ENCODE peak calls at places on chromosomes 11 and 22, in five cellular contexts. One of them, this sample, is unnamed.
A peak's percentile ranks its signal among the peaks of the same experiment; 100 is the strongest.

GRCh38 chr11:61730222-61730994 is 22.0 kb upstream of the MYRF start:
- DNase-seq in Karpas-422: no peak
- DNase-seq in fibroblast of lung: no peak
- DNase-seq in MM.1S: no peak
- DNase-seq in IMR-90: no peak
- DNase-seq in this sample: peak; percentile 100

GRCh38 chr11:7578276-7578955 is 64.6 kb downstream of the PPFIBP2 start:
- DNase-seq in MM.1S: no peak
- DNase-seq in fibroblast of lung: no peak
- DNase-seq in IMR-90: no peak
- DNase-seq in Karpas-422: no peak
- DNase-seq in this sample: peak; percentile 67

GRCh38 chr11:103808246-103808645 is 228.2 kb upstream of the DDI1 start:
- DNase-seq in IMR-90: peak; percentile 27
- DNase-seq in fibroblast of lung: peak; percentile 64
- DNase-seq in MM.1S: no peak
- DNase-seq in Karpas-422: no peak
- DNase-seq in this sample: no peak

GRCh38 chr22:37731804-37732471 is 35.1 kb downstream of the TRIOBP start:
- DNase-seq in fibroblast of lung: no peak
- DNase-seq in Karpas-422: peak; percentile 70
- DNase-seq in IMR-90: no peak
- DNase-seq in MM.1S: no peak
- DNase-seq in this sample: no peak

GRCh38 chr22:26977741-26978140 is 320.4 kb downstream of the MIAT start:
- DNase-seq in Karpas-422: no peak
- DNase-seq in IMR-90: no peak
- DNase-seq in MM.1S: peak; percentile 20
- DNase-seq in fibroblast of lung: peak; percentile 24
- DNase-seq in this sample: no peak

GRCh38 chr11:96335389-96335788 is 7.6 kb downstream of the MAML2 start:
- DNase-seq in IMR-90: peak; percentile 52
- DNase-seq in Karpas-422: no peak
- DNase-seq in MM.1S: no peak
- DNase-seq in fibroblast of lung: no peak
- DNase-seq in this sample: no peak

GRCh38 chr11:30487200-30487898 is 98.8 kb downstream of the MPPED2 start:
- DNase-seq in IMR-90: peak; percentile 40
- DNase-seq in MM.1S: no peak
- DNase-seq in Karpas-422: no peak
- DNase-seq in fibroblast of lung: no peak
- DNase-seq in this sample: no peak

GRCh38 chr22:29689872-29690213 is 30.0 kb upstream of the CABP7 start:
- DNase-seq in IMR-90: peak; percentile 55
- DNase-seq in Karpas-422: peak; percentile 76
- DNase-seq in MM.1S: peak; percentile 22
- DNase-seq in fibroblast of lung: peak; percentile 46
- DNase-seq in this sample: peak; percentile 16

GRCh38 chr22:27223317-27224177 is 566.2 kb downstream of the MIAT start:
- DNase-seq in MM.1S: no peak
- DNase-seq in IMR-90: peak; percentile 89
- DNase-seq in fibroblast of lung: peak; percentile 100
- DNase-seq in Karpas-422: no peak
- DNase-seq in this sample: peak; percentile 20

GRCh38 chr11:10792385-10793068 is 16.2 kb downstream of the EIF4G2 start:
- DNase-seq in MM.1S: peak; percentile 79
- DNase-seq in IMR-90: peak; percentile 62
- DNase-seq in Karpas-422: peak; percentile 93
- DNase-seq in fibroblast of lung: peak; percentile 51
- DNase-seq in this sample: peak; percentile 85

GRCh38 chr11:95924414-95924760 is 480 bp upstream of the MTMR2 start:
- DNase-seq in MM.1S: no peak
- DNase-seq in IMR-90: peak; percentile 48
- DNase-seq in Karpas-422: peak; percentile 71
- DNase-seq in fibroblast of lung: no peak
- DNase-seq in this sample: peak; percentile 85

GRCh38 chr11:11010624-11011127 is 152.8 kb upstream of the ZBED5 start:
- DNase-seq in IMR-90: peak; percentile 1
- DNase-seq in Karpas-422: no peak
- DNase-seq in fibroblast of lung: peak; percentile 23
- DNase-seq in MM.1S: no peak
- DNase-seq in this sample: no peak

GRCh38 chr22:24091551-24092420 is 80.7 kb downstream of the CABIN1 start:
- DNase-seq in fibroblast of lung: no peak
- DNase-seq in MM.1S: no peak
- DNase-seq in Karpas-422: no peak
- DNase-seq in IMR-90: no peak
- DNase-seq in this sample: no peak

GRCh38 chr11:115806056-115806455 is 301.8 kb upstream of the CADM1 start:
- DNase-seq in Karpas-422: no peak
- DNase-seq in IMR-90: no peak
- DNase-seq in MM.1S: no peak
- DNase-seq in fibroblast of lung: no peak
- DNase-seq in this sample: no peak

GRCh38 chr11:28176231-28176853 is 68.2 kb downstream of the METTL15 start:
- DNase-seq in fibroblast of lung: no peak
- DNase-seq in MM.1S: no peak
- DNase-seq in Karpas-422: no peak
- DNase-seq in IMR-90: no peak
- DNase-seq in this sample: no peak

GRCh38 chr11:31089117-31089516 is 280.4 kb downstream of the DCDC1 start:
- DNase-seq in IMR-90: no peak
- DNase-seq in Karpas-422: no peak
- DNase-seq in fibroblast of lung: no peak
- DNase-seq in MM.1S: no peak
- DNase-seq in this sample: no peak

GRCh38 chr11:88537613-88538012 is 200.1 kb upstream of the CTSC start:
- DNase-seq in fibroblast of lung: no peak
- DNase-seq in Karpas-422: no peak
- DNase-seq in MM.1S: no peak
- DNase-seq in IMR-90: no peak
- DNase-seq in this sample: peak; percentile 50

GRCh38 chr22:34105461-34106062 is 185.3 kb upstream of the LARGE1 start:
- DNase-seq in Karpas-422: peak; percentile 74
- DNase-seq in fibroblast of lung: no peak
- DNase-seq in IMR-90: no peak
- DNase-seq in MM.1S: peak; percentile 16
- DNase-seq in this sample: no peak

GRCh38 chr11:82995754-82996398 is 75.8 kb downstream of the RAB30 start:
- DNase-seq in Karpas-422: no peak
- DNase-seq in MM.1S: peak; percentile 67
- DNase-seq in IMR-90: no peak
- DNase-seq in fibroblast of lung: peak; percentile 80
- DNase-seq in this sample: no peak

GRCh38 chr11:65503606-65503922 is 4.7 kb downstream of the MALAT1 start:
- DNase-seq in fibroblast of lung: no peak
- DNase-seq in MM.1S: no peak
- DNase-seq in IMR-90: peak; percentile 33
- DNase-seq in Karpas-422: peak; percentile 64
- DNase-seq in this sample: no peak

GRCh38 chr11:17542249-17542648 is 2.0 kb downstream of the USH1C start:
- DNase-seq in Karpas-422: no peak
- DNase-seq in fibroblast of lung: no peak
- DNase-seq in MM.1S: no peak
- DNase-seq in IMR-90: no peak
- DNase-seq in this sample: no peak

GRCh38 chr11:18768472-18768901 is 23.1 kb downstream of the PTPN5 start:
- DNase-seq in Karpas-422: peak; percentile 52
- DNase-seq in fibroblast of lung: no peak
- DNase-seq in IMR-90: no peak
- DNase-seq in MM.1S: peak; percentile 79
- DNase-seq in this sample: no peak

GRCh38 chr11:132490976-132491375 is 1041.3 kb downstream of the OPCML start:
- DNase-seq in IMR-90: no peak
- DNase-seq in Karpas-422: no peak
- DNase-seq in fibroblast of lung: peak; percentile 48
- DNase-seq in MM.1S: no peak
- DNase-seq in this sample: no peak

GRCh38 chr22:31083377-31083768 is 2.3 kb downstream of the SMTN start:
- DNase-seq in MM.1S: no peak
- DNase-seq in Karpas-422: no peak
- DNase-seq in IMR-90: no peak
- DNase-seq in fibroblast of lung: no peak
- DNase-seq in this sample: no peak

GRCh38 chr11:132941024-132941646 is 591.2 kb downstream of the OPCML start:
- DNase-seq in IMR-90: peak; percentile 43
- DNase-seq in Karpas-422: peak; percentile 41
- DNase-seq in fibroblast of lung: peak; percentile 26
- DNase-seq in MM.1S: no peak
- DNase-seq in this sample: no peak

GRCh38 chr22:32164084-32164894 is 5.2 kb upstream of the C22orf42 start:
- DNase-seq in IMR-90: no peak
- DNase-seq in MM.1S: no peak
- DNase-seq in Karpas-422: no peak
- DNase-seq in fibroblast of lung: no peak
- DNase-seq in this sample: no peak

GRCh38 chr11:113014731-113015455 is 53.7 kb downstream of the NCAM1 start:
- DNase-seq in MM.1S: no peak
- DNase-seq in fibroblast of lung: no peak
- DNase-seq in Karpas-422: no peak
- DNase-seq in IMR-90: no peak
- DNase-seq in this sample: no peak

GRCh38 chr11:16881074-16881709 is 133.0 kb downstream of the PLEKHA7 start:
- DNase-seq in fibroblast of lung: peak; percentile 76
- DNase-seq in IMR-90: peak; percentile 13
- DNase-seq in Karpas-422: peak; percentile 66
- DNase-seq in MM.1S: peak; percentile 66
- DNase-seq in this sample: peak; percentile 54

GRCh38 chr11:62061356-62062222 is 62.2 kb upstream of the INCENP start:
- DNase-seq in fibroblast of lung: no peak
- DNase-seq in Karpas-422: no peak
- DNase-seq in IMR-90: no peak
- DNase-seq in MM.1S: no peak
- DNase-seq in this sample: peak; percentile 15

GRCh38 chr22:28837640-28838039 is 37.3 kb upstream of the XBP1 start:
- DNase-seq in IMR-90: no peak
- DNase-seq in fibroblast of lung: no peak
- DNase-seq in Karpas-422: no peak
- DNase-seq in MM.1S: no peak
- DNase-seq in this sample: no peak

GRCh38 chr11:70402685-70403084 is 4.4 kb downstream of the CTTN start:
- DNase-seq in MM.1S: no peak
- DNase-seq in fibroblast of lung: no peak
- DNase-seq in Karpas-422: no peak
- DNase-seq in IMR-90: no peak
- DNase-seq in this sample: no peak

GRCh38 chr11:70398834-70399680 is 728 bp downstream of the CTTN start:
- DNase-seq in MM.1S: no peak
- DNase-seq in IMR-90: no peak
- DNase-seq in Karpas-422: peak; percentile 88
- DNase-seq in fibroblast of lung: no peak
- DNase-seq in this sample: no peak

GRCh38 chr11:70399681-70400112 is 1.4 kb downstream of the CTTN start:
- DNase-seq in fibroblast of lung: peak; percentile 97
- DNase-seq in MM.1S: no peak
- DNase-seq in IMR-90: peak; percentile 97
- DNase-seq in Karpas-422: no peak
- DNase-seq in this sample: peak; percentile 95

GRCh38 chr11:70397983-70398833 is at the start of gene CTTN:
- DNase-seq in IMR-90: peak; percentile 85
- DNase-seq in MM.1S: peak; percentile 54
- DNase-seq in fibroblast of lung: peak; percentile 84
- DNase-seq in Karpas-422: peak; percentile 94
- DNase-seq in this sample: peak; percentile 84

GRCh38 chr11:70400643-70401042 is 2.3 kb downstream of the CTTN start:
- DNase-seq in fibroblast of lung: no peak
- DNase-seq in MM.1S: no peak
- DNase-seq in Karpas-422: no peak
- DNase-seq in IMR-90: no peak
- DNase-seq in this sample: no peak
- H3K4me2 ChIP-seq in fibroblast of lung: peak overlapping the region; percentile 81
- H3K4me2 ChIP-seq in MM.1S: no peak overlapping the region
- H3K4me2 ChIP-seq in Karpas-422: no peak overlapping the region
- H3K4me2 ChIP-seq in IMR-90: peak overlapping the region; percentile 84
- H3K4me2 ChIP-seq in this sample: peak overlapping the region; percentile 76

GRCh38 chr11:70105755-70106571 is 27.8 kb downstream of the ANO1 start:
- DNase-seq in MM.1S: no peak
- DNase-seq in IMR-90: no peak
- DNase-seq in Karpas-422: no peak
- DNase-seq in fibroblast of lung: no peak
- DNase-seq in this sample: no peak
- H3K36me3 ChIP-seq in MM.1S: no peaks in the 10 kb centered on the region
- H3K36me3 ChIP-seq in IMR-90: no peaks in the 10 kb centered on the region
- H3K36me3 ChIP-seq in Karpas-422: no peaks in the 10 kb centered on the region
- H3K36me3 ChIP-seq in fibroblast of lung: no peaks in the 10 kb centered on the region
- H3K36me3 ChIP-seq in this sample: peaks cover 82% of the 10 kb centered on the region

GRCh38 chr11:858053-858992 is 15.7 kb downstream of the TSPAN4 start:
- DNase-seq in MM.1S: no peak
- DNase-seq in Karpas-422: no peak
- DNase-seq in IMR-90: no peak
- DNase-seq in fibroblast of lung: no peak
- DNase-seq in this sample: no peak

GRCh38 chr11:858993-859339 is 16.3 kb downstream of the TSPAN4 start:
- DNase-seq in fibroblast of lung: no peak
- DNase-seq in IMR-90: no peak
- DNase-seq in MM.1S: no peak
- DNase-seq in Karpas-422: no peak
- DNase-seq in this sample: no peak

GRCh38 chr11:860238-861104 is 17.8 kb downstream of the TSPAN4 start:
- DNase-seq in IMR-90: no peak
- DNase-seq in fibroblast of lung: no peak
- DNase-seq in MM.1S: no peak
- DNase-seq in Karpas-422: no peak
- DNase-seq in this sample: no peak

GRCh38 chr11:861105-861479 is 18.4 kb downstream of the TSPAN4 start:
- DNase-seq in Karpas-422: no peak
- DNase-seq in MM.1S: no peak
- DNase-seq in IMR-90: no peak
- DNase-seq in fibroblast of lung: no peak
- DNase-seq in this sample: no peak

GRCh38 chr11:859394-860131 is 16.9 kb downstream of the TSPAN4 start:
- DNase-seq in IMR-90: peak; percentile 85
- DNase-seq in fibroblast of lung: peak; percentile 80
- DNase-seq in Karpas-422: peak; percentile 74
- DNase-seq in MM.1S: no peak
- DNase-seq in this sample: peak; percentile 45
- H3K4me3 ChIP-seq in IMR-90: peak overlapping the region; percentile 9
- H3K4me3 ChIP-seq in fibroblast of lung: peak overlapping the region; percentile 42
- H3K4me3 ChIP-seq in Karpas-422: no peak overlapping the region
- H3K4me3 ChIP-seq in MM.1S: no peak overlapping the region
- H3K4me3 ChIP-seq in this sample: no peak overlapping the region

DNA sequence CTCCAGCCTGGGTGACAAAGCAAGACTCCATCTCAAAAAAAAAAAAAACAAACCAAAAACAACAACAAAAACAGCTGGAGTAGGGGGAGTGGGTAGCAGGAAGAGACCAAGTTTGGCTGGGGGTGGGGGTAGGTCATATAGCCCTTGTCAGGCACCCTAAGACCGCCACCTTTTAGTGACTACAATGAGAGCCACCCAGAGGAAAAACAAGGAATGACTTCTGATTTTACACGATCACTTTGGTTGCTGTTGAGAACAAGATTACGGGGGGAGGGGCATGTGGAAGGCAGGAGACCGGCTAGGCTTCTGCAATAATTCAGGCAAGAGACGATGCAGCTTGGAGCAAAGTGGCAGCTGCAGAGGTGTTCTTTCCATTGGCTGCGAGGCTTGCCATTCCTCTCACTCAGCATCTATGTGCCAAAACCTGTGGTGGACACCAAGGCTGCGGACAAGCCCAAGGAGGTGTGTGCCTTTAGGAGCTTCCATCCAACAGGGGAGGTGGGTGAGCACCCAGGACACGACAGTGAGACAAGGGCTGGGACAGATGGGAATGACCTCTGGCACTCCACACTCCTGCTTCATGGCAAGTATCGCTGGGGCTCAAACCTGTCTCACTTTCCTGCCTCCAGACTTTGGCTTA is 1.7 kb downstream of the RPS19BP1 start:
- DNase-seq in Karpas-422: peak; percentile 84
- DNase-seq in IMR-90: peak; percentile 41
- DNase-seq in MM.1S: peak; percentile 60
- DNase-seq in fibroblast of lung: no peak
- DNase-seq in this sample: peak; percentile 65
- H3K4me2 ChIP-seq in Karpas-422: peak overlapping the region; percentile 98
- H3K4me2 ChIP-seq in IMR-90: peak overlapping the region; percentile 14
- H3K4me2 ChIP-seq in MM.1S: peak overlapping the region; percentile 77
- H3K4me2 ChIP-seq in fibroblast of lung: peak overlapping the region; percentile 75
- H3K4me2 ChIP-seq in this sample: peak overlapping the region; percentile 82

This sample was measured in PC-9.